ENCODE peak calls at places on chromosomes 6 and 20, in five cellular contexts. O is ACHN; S is head of caudate nucleus; L is CD8-positive, alpha-beta T cell; I is WTC11. J is an unnamed sample.

GRCh38 chr6:27547157-27548075 is 74.5 kb upstream of the ZNF184 start:
- DNase-seq in O (peak; percentile 74), S (no peak), L (no peak), I (peak; percentile 69), J (peak; percentile 61)

GRCh38 chr20:15596220-15596875 is 976.9 kb downstream of the KIF16B start:
- DNase-seq in O (no peak), S (no peak), L (no peak), I (no peak), J (no peak)

GRCh38 chr6:169839029-169839481 is 87.6 kb downstream of the ERMARD start:
- DNase-seq in O (no peak), S (no peak), L (no peak), I (no peak), J (no peak)

GRCh38 chr6:139311826-139312225 is 20.0 kb upstream of the TXLNB start:
- DNase-seq in O (no peak), S (no peak), L (no peak), I (no peak), J (no peak)

GRCh38 chr6:26240157-26240980 is 124.6 kb upstream of the BTN3A2 start:
- DNase-seq in O (no peak), S (no peak), L (peak; percentile 67), I (peak; percentile 81), J (peak; percentile 62)

GRCh38 chr6:13762648-13763441 is 51.2 kb upstream of the RANBP9 start:
- DNase-seq in O (no peak), S (peak; percentile 51), L (no peak), I (no peak), J (peak; percentile 57)

GRCh38 chr6:7087066-7087465 is 20.7 kb upstream of the RREB1 start:
- DNase-seq in O (peak; percentile 29), S (no peak), L (no peak), I (no peak), J (no peak)

GRCh38 chr6:21201673-21202430 is 391.7 kb upstream of the SOX4 start:
- DNase-seq in O (no peak), S (no peak), L (no peak), I (no peak), J (no peak)

GRCh38 chr6:85975957-85976356 is 333.3 kb upstream of the SYNCRIP start:
- DNase-seq in O (no peak), S (no peak), L (no peak), I (no peak), J (no peak)

GRCh38 chr6:108598316-108598863 is 37.7 kb downstream of the FOXO3 start:
- DNase-seq in O (no peak), S (no peak), L (no peak), I (no peak), J (peak; percentile 59)

GRCh38 chr6:87118054-87118453 is 23.1 kb upstream of the CGA start:
- DNase-seq in O (no peak), S (no peak), L (no peak), I (no peak), J (no peak)

GRCh38 chr6:107618672-107619071 is 128.8 kb downstream of the SOBP start:
- DNase-seq in O (no peak), S (no peak), L (peak; percentile 46), I (no peak), J (no peak)

GRCh38 chr6:87697581-87698552 is 4.2 kb downstream of the AKIRIN2 start:
- DNase-seq in O (no peak), S (no peak), L (no peak), I (no peak), J (peak; percentile 35)

GRCh38 chr6:158660331-158660730 is 10.5 kb downstream of the SYTL3 start:
- DNase-seq in O (peak; percentile 42), S (no peak), L (peak; percentile 43), I (peak; percentile 52), J (peak; percentile 71)

GRCh38 chr20:4864292-4864691 is 137.0 kb downstream of the SLC23A2 start:
- DNase-seq in O (no peak), S (no peak), L (no peak), I (no peak), J (no peak)

GRCh38 chr6:170292778-170293164 is 1.9 kb upstream of the DLL1 start:
- DNase-seq in O (no peak), S (peak; percentile 60), L (no peak), I (no peak), J (no peak)

GRCh38 chr20:43375586-43375985 is 82.1 kb upstream of the SRSF6 start:
- DNase-seq in O (no peak), S (no peak), L (no peak), I (no peak), J (no peak)

GRCh38 chr20:1822564-1823420 is 72.4 kb upstream of the SIRPA start:
- DNase-seq in O (no peak), S (no peak), L (no peak), I (no peak), J (no peak)

GRCh38 chr6:131909408-131910218 is 41.6 kb downstream of the CCN2 start:
- DNase-seq in O (peak; percentile 66), S (peak; percentile 91), L (peak; percentile 77), I (peak; percentile 83), J (peak; percentile 86)

GRCh38 chr20:38108438-38109024 is 56.5 kb downstream of the TGM2 start:
- DNase-seq in O (no peak), S (no peak), L (no peak), I (no peak), J (no peak)

GRCh38 chr20:17617212-17617867 is 47.5 kb downstream of the DSTN start:
- DNase-seq in O (peak; percentile 54), S (peak; percentile 83), L (peak; percentile 40), I (peak; percentile 82), J (peak; percentile 58)

GRCh38 chr6:42013134-42013516 is 37.2 kb upstream of the TAF8 start:
- DNase-seq in O (peak; percentile 34), S (no peak), L (no peak), I (no peak), J (no peak)

GRCh38 chr6:168717491-168717890 is 276.5 kb downstream of the SMOC2 start:
- DNase-seq in O (no peak), S (no peak), L (no peak), I (no peak), J (no peak)

GRCh38 chr6:115551510-115551909 is 509.2 kb downstream of the FRK start:
- DNase-seq in O (no peak), S (peak; percentile 59), L (no peak), I (no peak), J (no peak)

GRCh38 chr20:49675368-49676151 is 38.1 kb downstream of the B4GALT5 start:
- DNase-seq in O (peak; percentile 83), S (no peak), L (no peak), I (no peak), J (peak; percentile 59)

GRCh38 chr20:48008850-48009535 is 223.7 kb upstream of the SULF2 start:
- DNase-seq in O (no peak), S (no peak), L (no peak), I (no peak), J (no peak)

GRCh38 chr20:39356913-39357312 is 394.8 kb downstream of the DHX35 start:
- DNase-seq in O (no peak), S (no peak), L (no peak), I (no peak), J (no peak)

J was measured in hepatocyte.